ENCODE peak calls at places on chromosome 21, in eight cellular contexts. Z, G, S, N, T, D, Q and P are unnamed samples.

GRCh38 chr21:14054682-14055081 is 156.1 kb downstream of the LIPI start:
- DNase-seq in Z (no peak), G (no peak), S (no peak), N (no peak), T (no peak), D (peak; percentile 7), Q (no peak), P (no peak)

GRCh38 chr21:20301395-20301794 is 696.8 kb upstream of the NCAM2 start:
- DNase-seq in Z (no peak), G (no peak), S (no peak), N (no peak), T (no peak), D (no peak), Q (no peak), P (no peak)

GRCh38 chr21:35988396-35989140 is 71.8 kb downstream of the SETD4 start:
- DNase-seq in Z (no peak), G (no peak), S (no peak), N (no peak), T (no peak), D (no peak), Q (no peak), P (no peak)

GRCh38 chr21:20789696-20790095 is 208.5 kb upstream of the NCAM2 start:
- DNase-seq in Z (no peak), G (no peak), S (no peak), N (no peak), T (no peak), D (no peak), Q (no peak), P (no peak)

GRCh38 chr21:31222142-31222541 is 121.9 kb downstream of the TIAM1 start:
- DNase-seq in Z (no peak), G (no peak), S (no peak), N (no peak), T (no peak), D (no peak), Q (no peak), P (no peak)

GRCh38 chr21:36175771-36176565 is 19.3 kb downstream of the DOP1B start:
- DNase-seq in Z (no peak), G (no peak), S (no peak), N (no peak), T (no peak), D (no peak), Q (no peak), P (no peak)

GRCh38 chr21:10272216-10272615 is 249.2 kb upstream of the TPTE start:
- DNase-seq in Z (no peak), G (no peak), S (no peak), N (no peak), T (peak; percentile 4), D (peak; percentile 9), Q (no peak), P (no peak)

GRCh38 chr21:31278511-31279155 is 65.4 kb downstream of the TIAM1 start:
- DNase-seq in Z (no peak), G (no peak), S (no peak), N (no peak), T (no peak), D (no peak), Q (no peak), P (no peak)

GRCh38 chr21:18245493-18245967 is 897 bp downstream of the CHODL start:
- DNase-seq in Z (no peak), G (no peak), S (no peak), N (peak; percentile 51), T (no peak), D (peak; percentile 39), Q (peak; percentile 8), P (no peak)

GRCh38 chr21:35932232-35932911 is 128.0 kb downstream of the SETD4 start:
- DNase-seq in Z (peak; percentile 36), G (peak; percentile 31), S (peak; percentile 91), N (no peak), T (peak; percentile 95), D (no peak), Q (no peak), P (no peak)

GRCh38 chr21:36320421-36321324 is 676 bp downstream of the MORC3 start:
- DNase-seq in Z (peak; percentile 17), G (peak; percentile 95), S (peak; percentile 28), N (peak; percentile 79), T (peak; percentile 84), D (peak; percentile 35), Q (peak; percentile 81), P (peak; percentile 74)

GRCh38 chr21:31908106-31909031 is 35.5 kb downstream of the HUNK start:
- DNase-seq in Z (no peak), G (no peak), S (no peak), N (peak; percentile 72), T (no peak), D (peak; percentile 74), Q (no peak), P (peak; percentile 81)

GRCh38 chr21:36976882-36977651 is 10.6 kb upstream of the HLCS start:
- DNase-seq in Z (peak; percentile 59), G (peak; percentile 87), S (peak; percentile 74), N (peak; percentile 58), T (peak; percentile 88), D (peak; percentile 87), Q (peak; percentile 79), P (peak; percentile 93)

GRCh38 chr21:27677547-27677946 is 710.7 kb upstream of the ADAMTS5 start:
- DNase-seq in Z (no peak), G (no peak), S (no peak), N (no peak), T (no peak), D (no peak), Q (no peak), P (no peak)

GRCh38 chr21:43304206-43304605 is 122.7 kb downstream of the SIK1 start:
- DNase-seq in Z (no peak), G (no peak), S (no peak), N (no peak), T (no peak), D (no peak), Q (no peak), P (no peak)

GRCh38 chr21:32442566-32443318 is 30.2 kb downstream of the EVA1C start:
- DNase-seq in Z (no peak), G (no peak), S (no peak), N (no peak), T (peak; percentile 66), D (no peak), Q (no peak), P (no peak)

GRCh38 chr21:37176716-37177115 is 90.4 kb downstream of the VPS26C start:
- DNase-seq in Z (no peak), G (peak; percentile 16), S (no peak), N (no peak), T (no peak), D (no peak), Q (no peak), P (peak; percentile 20)

GRCh38 chr21:25283720-25284119 is 323.6 kb downstream of the MRPL39 start:
- DNase-seq in Z (no peak), G (no peak), S (no peak), N (no peak), T (peak; percentile 5), D (peak; percentile 0), Q (no peak), P (peak; percentile 84)

GRCh38 chr21:14995695-14996490 is 68.9 kb downstream of the NRIP1 start:
- DNase-seq in Z (no peak), G (no peak), S (no peak), N (no peak), T (peak; percentile 72), D (no peak), Q (no peak), P (peak; percentile 43)

GRCh38 chr21:37642493-37642892 is 273.8 kb downstream of the KCNJ6 start:
- DNase-seq in Z (no peak), G (peak; percentile 74), S (peak; percentile 24), N (no peak), T (no peak), D (peak; percentile 32), Q (no peak), P (peak; percentile 85)

GRCh38 chr21:30800605-30801004 is 12.5 kb downstream of the KRTAP8-1 start:
- DNase-seq in Z (no peak), G (no peak), S (no peak), N (no peak), T (no peak), D (no peak), Q (no peak), P (no peak)

GRCh38 chr21:35189077-35189863 is 140.2 kb upstream of the RUNX1 start:
- DNase-seq in Z (peak; percentile 68), G (no peak), S (no peak), N (no peak), T (no peak), D (no peak), Q (peak; percentile 57), P (no peak)

GRCh38 chr21:44353200-44353970 is at the start of gene TRPM2:
- DNase-seq in Z (no peak), G (no peak), S (no peak), N (no peak), T (no peak), D (no peak), Q (no peak), P (no peak)
- TF ChIP-seq POLR2AphosphoS5 in Z (no peak), G (no peak), S (no peak), N (no peak), T (no peak), D (no peak), Q (no peak), P (no peak)

DNA sequence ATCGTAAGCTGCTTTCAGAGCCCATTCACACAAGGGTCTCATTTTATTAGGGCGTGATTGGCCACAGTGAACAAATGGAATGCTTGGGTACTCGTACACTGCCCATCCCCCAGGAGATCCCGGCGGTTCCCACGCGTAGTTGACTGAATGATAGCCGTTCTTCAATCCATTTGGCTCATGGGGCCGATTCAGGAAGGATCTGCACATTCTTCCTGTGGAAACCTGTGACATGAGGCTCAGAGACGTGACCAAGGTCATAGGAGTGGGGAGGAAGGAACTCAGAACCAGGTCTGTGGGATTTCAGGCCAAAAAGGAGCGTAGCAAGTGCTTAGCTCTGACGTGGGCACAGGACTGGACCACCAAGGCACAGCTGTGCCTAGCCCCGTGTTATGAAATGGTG is 11.7 kb downstream of the ABCG1 start:
- DNase-seq in Z (no peak), G (no peak), S (no peak), N (no peak), T (no peak), D (no peak), Q (no peak), P (no peak)
- H3K4me2 ChIP-seq in Z (no peak overlapping the region), G (no peak overlapping the region), S (no peak overlapping the region), N (no peak overlapping the region), T (no peak overlapping the region), D (no peak overlapping the region), Q (no peak overlapping the region), P (no peak overlapping the region)

GRCh38 chr21:39232926-39233325 is 49.7 kb upstream of the PSMG1 start:
- DNase-seq in Z (no peak), G (no peak), S (no peak), N (no peak), T (no peak), D (no peak), Q (no peak), P (no peak)
- TF ChIP-seq POLR2AphosphoS5 in Z (no peak), G (no peak), S (no peak), N (no peak), T (no peak), D (no peak), Q (no peak), P (no peak)

DNA sequence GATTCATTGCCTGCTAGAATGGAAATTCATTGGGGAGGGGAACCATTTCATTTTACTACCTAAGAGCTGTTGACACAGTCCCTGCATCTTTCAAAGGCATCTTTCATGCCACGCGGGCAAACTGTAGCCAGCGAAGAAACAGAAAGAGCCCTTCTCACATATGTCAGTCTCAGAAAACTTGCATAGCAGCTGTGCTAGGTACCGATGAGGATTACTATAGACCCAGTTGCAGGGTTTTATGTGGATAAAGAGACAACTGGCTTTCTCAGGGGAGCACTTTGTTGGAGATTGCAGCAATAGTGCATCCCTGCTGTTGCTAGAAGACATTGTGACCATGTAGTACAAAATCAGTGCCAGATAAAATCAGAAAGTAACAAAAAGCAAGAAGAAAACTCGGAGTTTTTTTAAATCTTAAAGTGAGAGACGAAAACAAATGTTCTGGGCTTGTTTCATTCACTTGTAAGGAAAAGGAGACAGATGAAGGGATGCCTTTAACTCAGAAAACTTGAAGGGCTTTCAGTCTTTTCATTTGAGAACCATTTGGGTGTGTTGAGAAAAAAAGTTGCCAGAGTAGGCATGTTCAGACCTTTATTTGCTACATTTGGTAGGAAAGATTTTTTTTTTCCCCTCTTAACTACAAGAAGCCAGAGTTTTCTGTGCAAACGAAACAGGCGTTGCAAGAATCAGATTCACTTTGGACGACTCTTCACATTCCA is 804.1 kb downstream of the USP25 start:
- DNase-seq in Z (no peak), G (no peak), S (no peak), N (no peak), T (no peak), D (no peak), Q (no peak), P (no peak)
- H3K4me2 ChIP-seq in Z (no peak overlapping the region), G (no peak overlapping the region), S (no peak overlapping the region), N (no peak overlapping the region), T (peak overlapping the region; percentile 33), D (no peak overlapping the region), Q (peak overlapping the region; percentile 78), P (no peak overlapping the region)